ENCODE peak calls at places on chromosomes 1 and 21, in four cellular contexts. J, L, M and W are unnamed samples.

GRCh38 chr1:200929530-200930278 is 35.0 kb downstream of the INAVA start:
- DNase-seq in J (no peak), L (no peak), M (no peak), W (no peak)

GRCh38 chr1:150887018-150887417 is at the start of gene CTXND2:
- DNase-seq in J (no peak), L (peak), M (no peak), W (no peak)

GRCh38 chr1:25572708-25573590 is 29.5 kb downstream of the LDLRAP1 start:
- DNase-seq in J (peak), L (peak), M (peak), W (no peak)

GRCh38 chr1:223363856-223364684 is at the start of gene SUSD4:
- DNase-seq in J (peak), L (peak), M (peak), W (no peak)

GRCh38 chr1:41847733-41848132 is 71.0 kb downstream of the HIVEP3 start:
- DNase-seq in J (no peak), L (no peak), M (no peak), W (no peak)

GRCh38 chr21:34579411-34579810 is 35.5 kb downstream of the RCAN1 start:
- DNase-seq in J (no peak), L (peak), M (no peak), W (no peak)

GRCh38 chr1:174358786-174359453 is 88.8 kb upstream of the GPR52 start:
- DNase-seq in J (no peak), L (no peak), M (no peak), W (no peak)

GRCh38 chr1:234778215-234779159 is 168.5 kb upstream of the IRF2BP2 start:
- DNase-seq in J (peak), L (no peak), M (no peak), W (no peak)

GRCh38 chr1:10658396-10659066 is 137.9 kb downstream of the CASZ1 start:
- DNase-seq in J (no peak), L (no peak), M (no peak), W (no peak)

GRCh38 chr1:202844259-202844658 is 33.5 kb downstream of the PCAT6 start:
- DNase-seq in J (no peak), L (no peak), M (no peak), W (no peak)

GRCh38 chr1:50329332-50329932 is 93.8 kb downstream of the DMRTA2 start:
- DNase-seq in J (no peak), L (no peak), M (no peak), W (no peak)
- H3K4me3 ChIP-seq in J (no peak), L (no peak), M (no peak), W (no peak)

GRCh38 chr1:24493785-24494184 is 8.9 kb upstream of the RCAN3 start:
- DNase-seq in J (no peak), L (no peak), M (no peak), W (no peak)

GRCh38 chr1:24487455-24487854 is 15.2 kb upstream of the RCAN3 start:
- DNase-seq in J (no peak), L (no peak), M (no peak), W (no peak)

GRCh38 chr1:24490101-24490781 is 12.4 kb upstream of the RCAN3 start:
- DNase-seq in J (no peak), L (no peak), M (no peak), W (no peak)

GRCh38 chr1:24489674-24490073 is 13.0 kb upstream of the RCAN3 start:
- DNase-seq in J (no peak), L (no peak), M (no peak), W (no peak)

GRCh38 chr1:24491577-24492360 is 10.9 kb upstream of the RCAN3 start:
- DNase-seq in J (no peak), L (no peak), M (no peak), W (no peak)
- TF ChIP-seq CTCF in J (no peak), L (no peak), M (no peak), W (no peak)

GRCh38 chr1:205668951-205669340 is 11.4 kb downstream of the SLC45A3 start:
- DNase-seq in J (peak), L (no peak), M (no peak), W (no peak)
- H3K4me3 ChIP-seq in J (no peak), L (no peak), M (no peak), W (no peak)

GRCh38 chr1:241947355-241947754 is 10.2 kb upstream of the BECN2 start:
- DNase-seq in J (no peak), L (peak), M (no peak), W (no peak)

GRCh38 chr1:241950390-241950789 is 7.2 kb upstream of the BECN2 start:
- DNase-seq in J (no peak), L (peak), M (no peak), W (no peak)
- TF ChIP-seq CTCF in J (no peak), L (no peak), M (no peak), W (no peak)

GRCh38 chr1:210937846-210938245 is 196.1 kb downstream of the KCNH1 start:
- DNase-seq in J (no peak), L (peak), M (no peak), W (no peak)

GRCh38 chr1:210944255-210944654 is 189.7 kb downstream of the KCNH1 start:
- DNase-seq in J (no peak), L (no peak), M (no peak), W (no peak)

GRCh38 chr1:210942513-210942912 is 191.4 kb downstream of the KCNH1 start:
- DNase-seq in J (no peak), L (no peak), M (no peak), W (no peak)

GRCh38 chr1:210938416-210938925 is 195.5 kb downstream of the KCNH1 start:
- DNase-seq in J (no peak), L (peak), M (no peak), W (no peak)

GRCh38 chr1:210940081-210940617 is 193.8 kb downstream of the KCNH1 start:
- DNase-seq in J (no peak), L (no peak), M (no peak), W (no peak)
- H3K4me3 ChIP-seq in J (no peak), L (no peak), M (no peak), W (no peak)

GRCh38 chr1:118907466-118907865 is 80.7 kb downstream of the TBX15 start:
- DNase-seq in J (no peak), L (no peak), M (no peak), W (no peak)
- TF ChIP-seq CTCF in J (peak), L (no peak), M (no peak), W (no peak)

DNA sequence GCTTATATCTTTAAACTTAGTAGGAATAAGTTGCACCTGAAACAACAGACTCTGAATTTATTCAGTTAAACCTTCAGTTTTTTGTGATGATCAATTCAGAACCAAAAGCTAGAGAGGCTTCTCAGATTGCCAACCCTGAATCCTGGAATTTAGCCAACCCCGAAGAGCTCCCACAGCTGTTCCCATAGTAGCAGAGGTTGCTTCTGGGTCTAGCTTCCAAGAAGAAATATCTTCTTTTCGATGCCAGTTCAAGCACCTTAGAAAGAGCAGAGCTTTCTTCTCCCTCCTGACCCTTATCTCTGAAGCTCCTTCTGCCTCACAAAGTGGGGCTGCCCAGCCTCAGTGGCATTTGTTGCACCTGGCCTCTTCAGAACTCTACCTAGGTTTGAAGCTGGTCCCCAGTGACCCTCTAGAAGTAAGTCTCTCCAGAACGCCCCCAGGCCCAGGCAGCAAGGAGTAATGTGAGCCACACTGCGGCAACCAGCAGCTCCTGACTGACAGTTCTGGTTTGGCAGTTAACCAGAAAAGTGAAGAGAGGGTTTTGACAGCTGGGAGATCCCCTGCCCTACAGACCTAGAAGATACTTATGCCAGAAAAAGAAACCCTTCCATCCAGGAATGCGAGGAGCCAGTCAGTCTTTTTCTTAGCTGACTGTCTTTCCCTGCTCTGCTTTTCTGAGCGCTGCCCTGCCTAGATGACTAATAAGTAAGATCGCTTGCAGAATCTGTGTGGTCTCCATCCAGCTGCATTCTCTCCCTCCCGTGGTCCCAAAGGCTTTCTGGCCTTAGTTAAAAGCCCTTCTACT is 165.9 kb downstream of the ADGRL4 start:
- DNase-seq in J (peak), L (peak), M (no peak), W (peak)
- H3K4me3 ChIP-seq in J (no peak), L (peak), M (no peak), W (no peak)

DNA sequence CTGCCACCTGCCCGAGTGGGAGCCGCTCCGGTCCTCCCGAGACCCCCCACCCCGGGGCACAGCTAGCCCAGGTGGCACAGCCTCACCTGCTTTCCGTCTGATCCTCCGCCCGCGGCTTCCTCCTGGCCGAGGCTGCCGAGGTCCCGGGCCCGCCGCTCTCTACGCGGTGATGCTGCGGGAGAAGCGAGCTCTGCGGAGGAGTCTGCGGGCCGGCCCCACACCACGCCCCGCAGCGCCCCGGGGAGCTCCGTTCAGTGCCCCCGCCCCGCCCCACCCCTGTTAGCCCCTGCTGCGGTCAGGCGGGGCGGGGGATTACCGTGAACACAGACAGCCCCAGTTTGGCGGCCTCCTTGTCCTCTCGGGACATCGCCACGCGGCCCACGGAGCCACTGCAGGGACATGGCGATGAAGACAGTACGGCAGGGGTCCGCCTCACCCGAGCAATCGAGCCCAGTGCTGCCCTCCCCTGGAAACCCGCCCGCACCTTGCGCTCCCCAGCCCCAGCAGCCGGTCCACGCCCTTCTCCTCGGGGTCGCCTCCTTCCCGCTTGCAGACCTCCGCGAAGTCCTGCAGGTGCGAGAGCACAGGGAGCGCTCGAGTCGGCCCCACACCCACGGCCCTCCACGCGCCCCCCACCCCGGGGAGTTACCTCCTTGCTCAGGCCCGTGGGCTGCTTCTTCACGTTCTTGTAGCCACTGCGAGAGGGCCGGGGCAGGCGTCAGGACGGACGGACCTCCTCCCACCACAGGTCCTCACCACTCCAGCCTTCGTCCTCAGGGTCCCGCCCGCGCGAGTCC is 933 bp downstream of the C1orf35 start:
- DNase-seq in J (peak), L (peak), M (peak), W (no peak)
- TF ChIP-seq CTCF in J (peak), L (peak), M (no peak), W (peak)